ENCODE peak calls at places on chromosomes 11 and 22, in seven cellular contexts. D is left ventricle myocardium superior; F is left cardiac atrium; G is activated naive CD8-positive, alpha-beta T cell treated with anti-CD3 and anti-CD28 coated beads, Interleukin-2, amount 10 ng/mL, durations not matched to agents 7 days and 5 days; W is left lung; E is Right ventricle myocardium inferior; J is central memory CD8-positive, alpha-beta T cell. Y is an unnamed sample.

GRCh38 chr11:64000026-64000739 is 13.9 kb downstream of the OTUB1 start:
- ATAC-seq in D (peak; percentile 88), F (peak; percentile 86), G (peak; percentile 84), W (peak; percentile 90), E (peak; percentile 90), J (peak; percentile 80), Y (peak; percentile 89)

GRCh38 chr11:67002921-67003411 is 20.0 kb upstream of the SYT12 start:
- ATAC-seq in D (no peak), F (no peak), G (no peak), W (no peak), E (no peak), J (no peak), Y (no peak)

GRCh38 chr11:124865902-124866851 is 945 bp downstream of the ROBO3 start:
- ATAC-seq in D (peak; percentile 66), F (peak; percentile 50), G (peak; percentile 55), W (peak; percentile 73), E (peak; percentile 41), J (peak; percentile 63), Y (peak; percentile 56)

GRCh38 chr11:57777969-57778317 is 16.3 kb downstream of the CTNND1 start:
- ATAC-seq in D (peak; percentile 17), F (peak; percentile 15), G (no peak), W (peak; percentile 12), E (no peak), J (no peak), Y (no peak)

GRCh38 chr22:39253427-39254070 is 8.8 kb upstream of the PDGFB start:
- ATAC-seq in D (peak; percentile 85), F (peak; percentile 87), G (peak; percentile 48), W (peak; percentile 86), E (peak; percentile 68), J (peak; percentile 36), Y (peak; percentile 87)

GRCh38 chr11:7892751-7893356 is 38.2 kb downstream of the OR10A6 start:
- ATAC-seq in D (peak; percentile 57), F (peak; percentile 73), G (no peak), W (peak; percentile 87), E (no peak), J (peak; percentile 24), Y (peak; percentile 60)

GRCh38 chr11:110196241-110196754 is 100.1 kb downstream of the RDX start:
- ATAC-seq in D (no peak), F (peak; percentile 70), G (no peak), W (peak; percentile 45), E (no peak), J (no peak), Y (no peak)

GRCh38 chr22:46974631-46975585 is 212.5 kb downstream of the TBC1D22A start:
- ATAC-seq in D (no peak), F (no peak), G (no peak), W (no peak), E (no peak), J (no peak), Y (no peak)

GRCh38 chr11:128575956-128576340 is 11.4 kb downstream of the ETS1 start:
- ATAC-seq in D (peak; percentile 94), F (peak; percentile 93), G (no peak), W (peak; percentile 93), E (peak; percentile 86), J (no peak), Y (no peak)

Y was measured in activated T-helper 17 cell treated with anti-CD3 and anti-CD28 coated beads, Interleukin-2, amount 50 U/mL, for 72 hours.